ENCODE peak calls at places on chromosomes 11 and 22, in six cellular contexts. D is IMR-90; J is activated T-helper 1 cell treated with anti-CD3 and anti-CD28 coated beads, Interleukin-2, amount 50 U/mL, for 16 hours; M is OCI-LY7; B is EH; W is RCC 7860. E is an unnamed sample.

GRCh38 chr11:69918938-69919650 is 99.9 kb upstream of the FGF3 start:
- DNase-seq in D (peak; percentile 57), J (peak; percentile 58), M (peak; percentile 66), B (peak; percentile 62), W (peak; percentile 8), E (no peak)

GRCh38 chr11:113505541-113506375 is 30.6 kb upstream of the DRD2 start:
- DNase-seq in D (peak; percentile 36), J (no peak), M (no peak), B (peak; percentile 22), W (peak; percentile 16), E (peak; percentile 91)

GRCh38 chr11:116703421-116703820 is 69.4 kb downstream of the BUD13 start:
- DNase-seq in D (no peak), J (no peak), M (peak; percentile 5), B (peak; percentile 6), W (no peak), E (peak; percentile 36)

GRCh38 chr22:27094633-27095308 is 437.4 kb downstream of the MIAT start:
- DNase-seq in D (peak; percentile 51), J (no peak), M (no peak), B (peak; percentile 43), W (no peak), E (no peak)

GRCh38 chr22:25448435-25449051 is 115.9 kb upstream of the GRK3 start:
- DNase-seq in D (peak; percentile 47), J (no peak), M (peak; percentile 21), B (peak; percentile 58), W (no peak), E (no peak)

GRCh38 chr11:17578296-17578695 is 31.2 kb downstream of the OTOG start:
- DNase-seq in D (no peak), J (no peak), M (no peak), B (no peak), W (no peak), E (no peak)

GRCh38 chr22:19888131-19888746 is 33.6 kb upstream of the GNB1L start:
- DNase-seq in D (no peak), J (no peak), M (no peak), B (no peak), W (no peak), E (no peak)

GRCh38 chr22:20405291-20405930 is 11.5 kb downstream of the ZNF74 start:
- DNase-seq in D (no peak), J (no peak), M (no peak), B (no peak), W (no peak), E (no peak)

GRCh38 chr11:62456630-62457029 is 37.8 kb downstream of the SCGB1A1 start:
- DNase-seq in D (no peak), J (no peak), M (no peak), B (no peak), W (no peak), E (no peak)

GRCh38 chr11:25453471-25453870 is 878.5 kb upstream of the ANO3 start:
- DNase-seq in D (no peak), J (no peak), M (no peak), B (no peak), W (no peak), E (no peak)

GRCh38 chr22:19488884-19489843 is 9.4 kb downstream of the CDC45 start:
- DNase-seq in D (peak; percentile 23), J (no peak), M (no peak), B (peak; percentile 48), W (no peak), E (no peak)

GRCh38 chr11:127454856-127455255 is 454.3 kb upstream of the KIRREL3 start:
- DNase-seq in D (no peak), J (no peak), M (no peak), B (no peak), W (no peak), E (no peak)

GRCh38 chr11:106495046-106495445 is 417.6 kb downstream of the AASDHPPT start:
- DNase-seq in D (peak; percentile 14), J (no peak), M (no peak), B (no peak), W (no peak), E (no peak)

GRCh38 chr11:66886317-66886588 is 29.4 kb downstream of the LRFN4 start:
- DNase-seq in D (no peak), J (no peak), M (no peak), B (no peak), W (no peak), E (no peak)

GRCh38 chr11:290621-291231 is 1.8 kb downstream of the PGGHG start:
- DNase-seq in D (no peak), J (no peak), M (no peak), B (no peak), W (no peak), E (no peak)

GRCh38 chr11:130771708-130772107 is 144.6 kb downstream of the SNX19 start:
- DNase-seq in D (peak; percentile 46), J (no peak), M (no peak), B (peak; percentile 54), W (no peak), E (no peak)

GRCh38 chr22:47446331-47446730 is 683.9 kb downstream of the TBC1D22A start:
- DNase-seq in D (no peak), J (no peak), M (no peak), B (no peak), W (no peak), E (no peak)

GRCh38 chr22:38868886-38869381 is 3.1 kb downstream of the CBX6 start:
- DNase-seq in D (peak; percentile 51), J (peak; percentile 74), M (peak; percentile 85), B (peak; percentile 71), W (peak; percentile 27), E (peak; percentile 57)